ENCODE peak calls at places on chromosome 7, in four cellular contexts. V is effector CD4-positive, alpha-beta T cell; N is NCI-H2029; B is Calu3. X is an unnamed sample.

GRCh38 chr7:4683043-4683883 is 1.2 kb downstream of the FOXK1 start:
- DNase-seq in V (peak; percentile 9), B (peak; percentile 16), N (no peak), X (no peak)

GRCh38 chr7:136198168-136198567 is 221.0 kb upstream of the MTPN start:
- DNase-seq in B (no peak), N (no peak), V (no peak), X (no peak)

GRCh38 chr7:40720401-40720800 is 585.6 kb downstream of the SUGCT start:
- DNase-seq in B (no peak), N (no peak), V (no peak), X (no peak)

GRCh38 chr7:100520138-100520537 is 18.9 kb upstream of the AGFG2 start:
- DNase-seq in B (no peak), N (no peak), V (no peak), X (no peak)

GRCh38 chr7:41085244-41085643 is 617.6 kb downstream of the INHBA start:
- DNase-seq in N (no peak), V (no peak), B (no peak), X (no peak)

GRCh38 chr7:134669845-134670373 is 23.3 kb downstream of the BPGM start:
- DNase-seq in B (peak; percentile 76), N (peak; percentile 52), V (peak; percentile 81), X (peak; percentile 78)

GRCh38 chr7:89772276-89772675 is 382.0 kb upstream of the STEAP1 start:
- DNase-seq in V (no peak), B (no peak), N (no peak), X (no peak)

GRCh38 chr7:22231806-22232205 is 125.1 kb downstream of the RAPGEF5 start:
- DNase-seq in B (peak; percentile 32), N (no peak), V (no peak), X (no peak)

GRCh38 chr7:128886391-128887168 is 23.9 kb downstream of the ATP6V1F start:
- DNase-seq in V (no peak), N (no peak), B (no peak), X (no peak)

GRCh38 chr7:158829021-158829341 is 328 bp downstream of the ESYT2 start:
- DNase-seq in N (peak; percentile 65), V (peak; percentile 53), B (peak; percentile 66), X (peak; percentile 74)

GRCh38 chr7:23680417-23681405 is 712 bp downstream of the FAM221A start:
- DNase-seq in V (peak; percentile 22), N (peak; percentile 85), B (peak; percentile 89), X (peak; percentile 25)